ENCODE peak calls at places on chromosomes 2 and 18, in ten cellular contexts. One of them, this sample, is unnamed.
A peak's percentile ranks its signal among the peaks of the same experiment; 100 is the strongest.

GRCh38 chr2:156191547-156191946 is 141.0 kb downstream of the NR4A2 start:
- DNase-seq in GM12865: no peak
- DNase-seq in heart right ventricle: no peak
- DNase-seq in pulmonary artery endothelial cell: no peak
- DNase-seq in activated CD4-positive, alpha-beta T cell treated with anti-CD3 and anti-CD28 coated beads, Interleukin-2, amount 50 U/mL, for 24 hours: no peak
- DNase-seq in kidney tubule cell: no peak
- DNase-seq in stimulated activated CD4-positive, alpha-beta T cell treated with anti-CD3 and anti-CD28 coated beads, Interleukin-4, amount 100 ng/mL, for 4 hours: no peak
- DNase-seq in CD4-positive, CD25-positive, alpha-beta regulatory T cell: no peak
- DNase-seq in foreskin fibroblast: no peak
- DNase-seq in CD8-positive, alpha-beta T cell: no peak
- DNase-seq in this sample: peak; percentile 34

GRCh38 chr2:11414372-11415124 is 51.4 kb downstream of the E2F6 start:
- DNase-seq in kidney tubule cell: no peak
- DNase-seq in foreskin fibroblast: no peak
- DNase-seq in CD8-positive, alpha-beta T cell: no peak
- DNase-seq in heart right ventricle: no peak
- DNase-seq in activated CD4-positive, alpha-beta T cell treated with anti-CD3 and anti-CD28 coated beads, Interleukin-2, amount 50 U/mL, for 24 hours: no peak
- DNase-seq in pulmonary artery endothelial cell: no peak
- DNase-seq in stimulated activated CD4-positive, alpha-beta T cell treated with anti-CD3 and anti-CD28 coated beads, Interleukin-4, amount 100 ng/mL, for 4 hours: no peak
- DNase-seq in CD4-positive, CD25-positive, alpha-beta regulatory T cell: no peak
- DNase-seq in GM12865: no peak
- DNase-seq in this sample: no peak

GRCh38 chr2:39059366-39059952 is 61.4 kb downstream of the SOS1 start:
- DNase-seq in GM12865: peak; percentile 68
- DNase-seq in heart right ventricle: no peak
- DNase-seq in pulmonary artery endothelial cell: peak; percentile 10
- DNase-seq in foreskin fibroblast: peak; percentile 16
- DNase-seq in activated CD4-positive, alpha-beta T cell treated with anti-CD3 and anti-CD28 coated beads, Interleukin-2, amount 50 U/mL, for 24 hours: no peak
- DNase-seq in CD4-positive, CD25-positive, alpha-beta regulatory T cell: peak; percentile 76
- DNase-seq in stimulated activated CD4-positive, alpha-beta T cell treated with anti-CD3 and anti-CD28 coated beads, Interleukin-4, amount 100 ng/mL, for 4 hours: no peak
- DNase-seq in kidney tubule cell: peak; percentile 54
- DNase-seq in CD8-positive, alpha-beta T cell: no peak
- DNase-seq in this sample: peak; percentile 65

GRCh38 chr2:129934044-129934822 is 45.2 kb upstream of the RAB6C start:
- DNase-seq in GM12865: no peak
- DNase-seq in stimulated activated CD4-positive, alpha-beta T cell treated with anti-CD3 and anti-CD28 coated beads, Interleukin-4, amount 100 ng/mL, for 4 hours: no peak
- DNase-seq in foreskin fibroblast: peak; percentile 24
- DNase-seq in pulmonary artery endothelial cell: no peak
- DNase-seq in heart right ventricle: no peak
- DNase-seq in kidney tubule cell: peak; percentile 27
- DNase-seq in activated CD4-positive, alpha-beta T cell treated with anti-CD3 and anti-CD28 coated beads, Interleukin-2, amount 50 U/mL, for 24 hours: no peak
- DNase-seq in CD4-positive, CD25-positive, alpha-beta regulatory T cell: no peak
- DNase-seq in CD8-positive, alpha-beta T cell: no peak
- DNase-seq in this sample: no peak

GRCh38 chr2:43075054-43075593 is 151.3 kb downstream of the ZFP36L2 start:
- DNase-seq in activated CD4-positive, alpha-beta T cell treated with anti-CD3 and anti-CD28 coated beads, Interleukin-2, amount 50 U/mL, for 24 hours: no peak
- DNase-seq in kidney tubule cell: peak; percentile 88
- DNase-seq in GM12865: no peak
- DNase-seq in heart right ventricle: peak; percentile 76
- DNase-seq in CD8-positive, alpha-beta T cell: no peak
- DNase-seq in foreskin fibroblast: peak; percentile 94
- DNase-seq in CD4-positive, CD25-positive, alpha-beta regulatory T cell: no peak
- DNase-seq in stimulated activated CD4-positive, alpha-beta T cell treated with anti-CD3 and anti-CD28 coated beads, Interleukin-4, amount 100 ng/mL, for 4 hours: no peak
- DNase-seq in pulmonary artery endothelial cell: peak; percentile 85
- DNase-seq in this sample: peak; percentile 98

GRCh38 chr2:18110222-18110621 is 231.8 kb downstream of the KCNS3 start:
- DNase-seq in foreskin fibroblast: no peak
- DNase-seq in heart right ventricle: no peak
- DNase-seq in activated CD4-positive, alpha-beta T cell treated with anti-CD3 and anti-CD28 coated beads, Interleukin-2, amount 50 U/mL, for 24 hours: no peak
- DNase-seq in kidney tubule cell: no peak
- DNase-seq in GM12865: no peak
- DNase-seq in CD8-positive, alpha-beta T cell: no peak
- DNase-seq in CD4-positive, CD25-positive, alpha-beta regulatory T cell: no peak
- DNase-seq in stimulated activated CD4-positive, alpha-beta T cell treated with anti-CD3 and anti-CD28 coated beads, Interleukin-4, amount 100 ng/mL, for 4 hours: no peak
- DNase-seq in pulmonary artery endothelial cell: no peak
- DNase-seq in this sample: no peak

GRCh38 chr2:119015849-119016248 is 73.9 kb downstream of the MARCO start:
- DNase-seq in foreskin fibroblast: no peak
- DNase-seq in GM12865: no peak
- DNase-seq in pulmonary artery endothelial cell: no peak
- DNase-seq in CD8-positive, alpha-beta T cell: no peak
- DNase-seq in heart right ventricle: no peak
- DNase-seq in stimulated activated CD4-positive, alpha-beta T cell treated with anti-CD3 and anti-CD28 coated beads, Interleukin-4, amount 100 ng/mL, for 4 hours: no peak
- DNase-seq in CD4-positive, CD25-positive, alpha-beta regulatory T cell: no peak
- DNase-seq in activated CD4-positive, alpha-beta T cell treated with anti-CD3 and anti-CD28 coated beads, Interleukin-2, amount 50 U/mL, for 24 hours: no peak
- DNase-seq in kidney tubule cell: no peak
- DNase-seq in this sample: no peak

GRCh38 chr2:100235098-100235497 is 87.2 kb downstream of the LONRF2 start:
- DNase-seq in CD4-positive, CD25-positive, alpha-beta regulatory T cell: peak; percentile 33
- DNase-seq in foreskin fibroblast: no peak
- DNase-seq in activated CD4-positive, alpha-beta T cell treated with anti-CD3 and anti-CD28 coated beads, Interleukin-2, amount 50 U/mL, for 24 hours: no peak
- DNase-seq in stimulated activated CD4-positive, alpha-beta T cell treated with anti-CD3 and anti-CD28 coated beads, Interleukin-4, amount 100 ng/mL, for 4 hours: no peak
- DNase-seq in GM12865: peak; percentile 84
- DNase-seq in heart right ventricle: no peak
- DNase-seq in kidney tubule cell: no peak
- DNase-seq in CD8-positive, alpha-beta T cell: no peak
- DNase-seq in pulmonary artery endothelial cell: no peak
- DNase-seq in this sample: no peak

GRCh38 chr2:43083710-43084698 is 142.4 kb downstream of the ZFP36L2 start:
- DNase-seq in heart right ventricle: peak; percentile 47
- DNase-seq in pulmonary artery endothelial cell: no peak
- DNase-seq in kidney tubule cell: peak; percentile 55
- DNase-seq in CD4-positive, CD25-positive, alpha-beta regulatory T cell: no peak
- DNase-seq in stimulated activated CD4-positive, alpha-beta T cell treated with anti-CD3 and anti-CD28 coated beads, Interleukin-4, amount 100 ng/mL, for 4 hours: no peak
- DNase-seq in foreskin fibroblast: peak; percentile 79
- DNase-seq in CD8-positive, alpha-beta T cell: no peak
- DNase-seq in activated CD4-positive, alpha-beta T cell treated with anti-CD3 and anti-CD28 coated beads, Interleukin-2, amount 50 U/mL, for 24 hours: no peak
- DNase-seq in GM12865: no peak
- DNase-seq in this sample: peak; percentile 90

GRCh38 chr2:46072146-46072820 is 224.9 kb upstream of the EPAS1 start:
- DNase-seq in GM12865: no peak
- DNase-seq in CD4-positive, CD25-positive, alpha-beta regulatory T cell: no peak
- DNase-seq in foreskin fibroblast: no peak
- DNase-seq in stimulated activated CD4-positive, alpha-beta T cell treated with anti-CD3 and anti-CD28 coated beads, Interleukin-4, amount 100 ng/mL, for 4 hours: no peak
- DNase-seq in heart right ventricle: no peak
- DNase-seq in activated CD4-positive, alpha-beta T cell treated with anti-CD3 and anti-CD28 coated beads, Interleukin-2, amount 50 U/mL, for 24 hours: no peak
- DNase-seq in pulmonary artery endothelial cell: no peak
- DNase-seq in CD8-positive, alpha-beta T cell: no peak
- DNase-seq in kidney tubule cell: peak; percentile 43
- DNase-seq in this sample: no peak

GRCh38 chr2:109614715-109615636 is 812 bp downstream of the SOWAHC start:
- DNase-seq in pulmonary artery endothelial cell: no peak
- DNase-seq in activated CD4-positive, alpha-beta T cell treated with anti-CD3 and anti-CD28 coated beads, Interleukin-2, amount 50 U/mL, for 24 hours: no peak
- DNase-seq in foreskin fibroblast: no peak
- DNase-seq in GM12865: no peak
- DNase-seq in kidney tubule cell: peak; percentile 45
- DNase-seq in heart right ventricle: peak; percentile 24
- DNase-seq in CD4-positive, CD25-positive, alpha-beta regulatory T cell: no peak
- DNase-seq in stimulated activated CD4-positive, alpha-beta T cell treated with anti-CD3 and anti-CD28 coated beads, Interleukin-4, amount 100 ng/mL, for 4 hours: no peak
- DNase-seq in CD8-positive, alpha-beta T cell: no peak
- DNase-seq in this sample: no peak

GRCh38 chr2:194271283-194271961 is 1385.6 kb upstream of the SLC39A10 start:
- DNase-seq in heart right ventricle: no peak
- DNase-seq in CD4-positive, CD25-positive, alpha-beta regulatory T cell: no peak
- DNase-seq in stimulated activated CD4-positive, alpha-beta T cell treated with anti-CD3 and anti-CD28 coated beads, Interleukin-4, amount 100 ng/mL, for 4 hours: no peak
- DNase-seq in activated CD4-positive, alpha-beta T cell treated with anti-CD3 and anti-CD28 coated beads, Interleukin-2, amount 50 U/mL, for 24 hours: no peak
- DNase-seq in foreskin fibroblast: no peak
- DNase-seq in pulmonary artery endothelial cell: no peak
- DNase-seq in kidney tubule cell: no peak
- DNase-seq in GM12865: no peak
- DNase-seq in CD8-positive, alpha-beta T cell: no peak
- DNase-seq in this sample: no peak

GRCh38 chr2:71880846-71881610 is 266.6 kb downstream of the CYP26B1 start:
- DNase-seq in heart right ventricle: peak; percentile 61
- DNase-seq in GM12865: peak; percentile 21
- DNase-seq in stimulated activated CD4-positive, alpha-beta T cell treated with anti-CD3 and anti-CD28 coated beads, Interleukin-4, amount 100 ng/mL, for 4 hours: no peak
- DNase-seq in foreskin fibroblast: peak; percentile 80
- DNase-seq in kidney tubule cell: peak; percentile 52
- DNase-seq in activated CD4-positive, alpha-beta T cell treated with anti-CD3 and anti-CD28 coated beads, Interleukin-2, amount 50 U/mL, for 24 hours: no peak
- DNase-seq in CD8-positive, alpha-beta T cell: no peak
- DNase-seq in pulmonary artery endothelial cell: peak; percentile 24
- DNase-seq in CD4-positive, CD25-positive, alpha-beta regulatory T cell: no peak
- DNase-seq in this sample: peak; percentile 84

GRCh38 chr2:509888-510287 is 167.3 kb downstream of the TMEM18 start:
- DNase-seq in kidney tubule cell: no peak
- DNase-seq in activated CD4-positive, alpha-beta T cell treated with anti-CD3 and anti-CD28 coated beads, Interleukin-2, amount 50 U/mL, for 24 hours: no peak
- DNase-seq in CD4-positive, CD25-positive, alpha-beta regulatory T cell: no peak
- DNase-seq in stimulated activated CD4-positive, alpha-beta T cell treated with anti-CD3 and anti-CD28 coated beads, Interleukin-4, amount 100 ng/mL, for 4 hours: no peak
- DNase-seq in CD8-positive, alpha-beta T cell: no peak
- DNase-seq in heart right ventricle: no peak
- DNase-seq in GM12865: no peak
- DNase-seq in pulmonary artery endothelial cell: no peak
- DNase-seq in foreskin fibroblast: no peak
- DNase-seq in this sample: no peak

GRCh38 chr2:102806250-102806837 is 44.5 kb downstream of the TMEM182 start:
- DNase-seq in activated CD4-positive, alpha-beta T cell treated with anti-CD3 and anti-CD28 coated beads, Interleukin-2, amount 50 U/mL, for 24 hours: peak; percentile 6
- DNase-seq in kidney tubule cell: peak; percentile 70
- DNase-seq in CD4-positive, CD25-positive, alpha-beta regulatory T cell: peak; percentile 35
- DNase-seq in pulmonary artery endothelial cell: peak; percentile 33
- DNase-seq in GM12865: peak; percentile 57
- DNase-seq in heart right ventricle: peak; percentile 48
- DNase-seq in stimulated activated CD4-positive, alpha-beta T cell treated with anti-CD3 and anti-CD28 coated beads, Interleukin-4, amount 100 ng/mL, for 4 hours: peak; percentile 11
- DNase-seq in foreskin fibroblast: peak; percentile 38
- DNase-seq in CD8-positive, alpha-beta T cell: no peak
- DNase-seq in this sample: peak; percentile 75

GRCh38 chr2:112627060-112628040 is 18.4 kb upstream of the SLC20A1 start:
- DNase-seq in pulmonary artery endothelial cell: peak; percentile 91
- DNase-seq in CD4-positive, CD25-positive, alpha-beta regulatory T cell: no peak
- DNase-seq in heart right ventricle: peak; percentile 25
- DNase-seq in CD8-positive, alpha-beta T cell: no peak
- DNase-seq in stimulated activated CD4-positive, alpha-beta T cell treated with anti-CD3 and anti-CD28 coated beads, Interleukin-4, amount 100 ng/mL, for 4 hours: no peak
- DNase-seq in activated CD4-positive, alpha-beta T cell treated with anti-CD3 and anti-CD28 coated beads, Interleukin-2, amount 50 U/mL, for 24 hours: no peak
- DNase-seq in kidney tubule cell: peak; percentile 95
- DNase-seq in foreskin fibroblast: peak; percentile 97
- DNase-seq in GM12865: no peak
- DNase-seq in this sample: peak; percentile 97

GRCh38 chr18:48962857-48963554 is 12.2 kb upstream of the SMAD7 start:
- DNase-seq in CD8-positive, alpha-beta T cell: no peak
- DNase-seq in heart right ventricle: no peak
- DNase-seq in pulmonary artery endothelial cell: no peak
- DNase-seq in CD4-positive, CD25-positive, alpha-beta regulatory T cell: no peak
- DNase-seq in kidney tubule cell: no peak
- DNase-seq in foreskin fibroblast: no peak
- DNase-seq in activated CD4-positive, alpha-beta T cell treated with anti-CD3 and anti-CD28 coated beads, Interleukin-2, amount 50 U/mL, for 24 hours: no peak
- DNase-seq in stimulated activated CD4-positive, alpha-beta T cell treated with anti-CD3 and anti-CD28 coated beads, Interleukin-4, amount 100 ng/mL, for 4 hours: no peak
- DNase-seq in GM12865: no peak
- DNase-seq in this sample: peak; percentile 61

GRCh38 chr2:241659150-241659739 is 21.8 kb downstream of the ATG4B start:
- DNase-seq in heart right ventricle: peak; percentile 36
- DNase-seq in activated CD4-positive, alpha-beta T cell treated with anti-CD3 and anti-CD28 coated beads, Interleukin-2, amount 50 U/mL, for 24 hours: no peak
- DNase-seq in stimulated activated CD4-positive, alpha-beta T cell treated with anti-CD3 and anti-CD28 coated beads, Interleukin-4, amount 100 ng/mL, for 4 hours: peak; percentile 29
- DNase-seq in foreskin fibroblast: peak; percentile 72
- DNase-seq in GM12865: peak; percentile 57
- DNase-seq in CD8-positive, alpha-beta T cell: no peak
- DNase-seq in CD4-positive, CD25-positive, alpha-beta regulatory T cell: peak; percentile 71
- DNase-seq in kidney tubule cell: peak; percentile 64
- DNase-seq in pulmonary artery endothelial cell: no peak
- DNase-seq in this sample: peak; percentile 79

GRCh38 chr2:98757904-98758421 is 27.0 kb upstream of the MGAT4A start:
- DNase-seq in GM12865: peak; percentile 86
- DNase-seq in pulmonary artery endothelial cell: peak; percentile 98
- DNase-seq in heart right ventricle: peak; percentile 43
- DNase-seq in activated CD4-positive, alpha-beta T cell treated with anti-CD3 and anti-CD28 coated beads, Interleukin-2, amount 50 U/mL, for 24 hours: no peak
- DNase-seq in stimulated activated CD4-positive, alpha-beta T cell treated with anti-CD3 and anti-CD28 coated beads, Interleukin-4, amount 100 ng/mL, for 4 hours: peak; percentile 54
- DNase-seq in kidney tubule cell: peak; percentile 99
- DNase-seq in CD8-positive, alpha-beta T cell: peak; percentile 22
- DNase-seq in CD4-positive, CD25-positive, alpha-beta regulatory T cell: peak; percentile 72
- DNase-seq in foreskin fibroblast: peak; percentile 86
- DNase-seq in this sample: peak; percentile 97

GRCh38 chr18:77866309-77866708 is 616.7 kb downstream of the GALR1 start:
- DNase-seq in activated CD4-positive, alpha-beta T cell treated with anti-CD3 and anti-CD28 coated beads, Interleukin-2, amount 50 U/mL, for 24 hours: no peak
- DNase-seq in CD8-positive, alpha-beta T cell: no peak
- DNase-seq in heart right ventricle: no peak
- DNase-seq in foreskin fibroblast: no peak
- DNase-seq in pulmonary artery endothelial cell: no peak
- DNase-seq in stimulated activated CD4-positive, alpha-beta T cell treated with anti-CD3 and anti-CD28 coated beads, Interleukin-4, amount 100 ng/mL, for 4 hours: no peak
- DNase-seq in kidney tubule cell: no peak
- DNase-seq in GM12865: no peak
- DNase-seq in CD4-positive, CD25-positive, alpha-beta regulatory T cell: no peak
- DNase-seq in this sample: no peak

GRCh38 chr2:176018708-176019107 is 16.6 kb upstream of the LNPK start:
- DNase-seq in activated CD4-positive, alpha-beta T cell treated with anti-CD3 and anti-CD28 coated beads, Interleukin-2, amount 50 U/mL, for 24 hours: no peak
- DNase-seq in CD8-positive, alpha-beta T cell: no peak
- DNase-seq in heart right ventricle: no peak
- DNase-seq in pulmonary artery endothelial cell: no peak
- DNase-seq in kidney tubule cell: no peak
- DNase-seq in stimulated activated CD4-positive, alpha-beta T cell treated with anti-CD3 and anti-CD28 coated beads, Interleukin-4, amount 100 ng/mL, for 4 hours: no peak
- DNase-seq in CD4-positive, CD25-positive, alpha-beta regulatory T cell: no peak
- DNase-seq in GM12865: no peak
- DNase-seq in foreskin fibroblast: peak; percentile 4
- DNase-seq in this sample: peak; percentile 25

GRCh38 chr2:42867093-42868065 is 75.0 kb upstream of the HAAO start:
- DNase-seq in CD4-positive, CD25-positive, alpha-beta regulatory T cell: no peak
- DNase-seq in pulmonary artery endothelial cell: no peak
- DNase-seq in foreskin fibroblast: no peak
- DNase-seq in stimulated activated CD4-positive, alpha-beta T cell treated with anti-CD3 and anti-CD28 coated beads, Interleukin-4, amount 100 ng/mL, for 4 hours: no peak
- DNase-seq in heart right ventricle: no peak
- DNase-seq in GM12865: no peak
- DNase-seq in CD8-positive, alpha-beta T cell: no peak
- DNase-seq in kidney tubule cell: no peak
- DNase-seq in activated CD4-positive, alpha-beta T cell treated with anti-CD3 and anti-CD28 coated beads, Interleukin-2, amount 50 U/mL, for 24 hours: no peak
- DNase-seq in this sample: no peak